ENCODE peak calls at places on chromosomes 3 and 15, in six cellular contexts. One of them, this sample, is unnamed.

GRCh38 chr15:77187751-77188464 is 117.0 kb upstream of the TSPAN3 start:
- DNase-seq in Panc1: no peak
- DNase-seq in heart left ventricle: peak
- DNase-seq in CD4-positive, alpha-beta T cell: no peak
- DNase-seq in tibial nerve: peak
- DNase-seq in colonic mucosa: peak
- DNase-seq in this sample: peak

GRCh38 chr3:66812126-66812525 is 186.0 kb upstream of the KBTBD8 start:
- DNase-seq in colonic mucosa: peak
- DNase-seq in tibial nerve: no peak
- DNase-seq in CD4-positive, alpha-beta T cell: no peak
- DNase-seq in heart left ventricle: no peak
- DNase-seq in Panc1: no peak
- DNase-seq in this sample: no peak

GRCh38 chr3:132629928-132630327 is 29.7 kb downstream of the ACAD11 start:
- DNase-seq in tibial nerve: no peak
- DNase-seq in CD4-positive, alpha-beta T cell: no peak
- DNase-seq in heart left ventricle: no peak
- DNase-seq in colonic mucosa: no peak
- DNase-seq in Panc1: no peak
- DNase-seq in this sample: no peak

GRCh38 chr15:77827860-77828259 is 195.1 kb upstream of the LINGO1 start:
- DNase-seq in colonic mucosa: no peak
- DNase-seq in CD4-positive, alpha-beta T cell: no peak
- DNase-seq in tibial nerve: no peak
- DNase-seq in Panc1: no peak
- DNase-seq in heart left ventricle: no peak
- DNase-seq in this sample: no peak

GRCh38 chr3:133996996-133997395 is 32.7 kb downstream of the SLCO2A1 start:
- DNase-seq in colonic mucosa: no peak
- DNase-seq in tibial nerve: no peak
- DNase-seq in Panc1: no peak
- DNase-seq in heart left ventricle: no peak
- DNase-seq in CD4-positive, alpha-beta T cell: no peak
- DNase-seq in this sample: no peak

GRCh38 chr3:127671523-127672428 is 976 bp upstream of the ABTB1 start:
- DNase-seq in tibial nerve: no peak
- DNase-seq in colonic mucosa: peak
- DNase-seq in heart left ventricle: no peak
- DNase-seq in Panc1: no peak
- DNase-seq in CD4-positive, alpha-beta T cell: peak
- DNase-seq in this sample: peak

GRCh38 chr15:45943255-45943654 is 308.4 kb downstream of the SQOR start:
- DNase-seq in CD4-positive, alpha-beta T cell: no peak
- DNase-seq in tibial nerve: no peak
- DNase-seq in Panc1: no peak
- DNase-seq in heart left ventricle: no peak
- DNase-seq in colonic mucosa: no peak
- DNase-seq in this sample: no peak

GRCh38 chr3:112390783-112391641 is 58.1 kb downstream of the CD200 start:
- DNase-seq in Panc1: no peak
- DNase-seq in CD4-positive, alpha-beta T cell: no peak
- DNase-seq in colonic mucosa: no peak
- DNase-seq in tibial nerve: no peak
- DNase-seq in heart left ventricle: no peak
- DNase-seq in this sample: no peak

GRCh38 chr15:101057841-101058407 is 138.8 kb downstream of the LRRK1 start:
- DNase-seq in colonic mucosa: peak
- DNase-seq in Panc1: no peak
- DNase-seq in heart left ventricle: no peak
- DNase-seq in tibial nerve: peak
- DNase-seq in CD4-positive, alpha-beta T cell: no peak
- DNase-seq in this sample: no peak

GRCh38 chr3:170417090-170417489 is 1.6 kb upstream of the CLDN11 start:
- DNase-seq in tibial nerve: no peak
- DNase-seq in colonic mucosa: no peak
- DNase-seq in Panc1: no peak
- DNase-seq in CD4-positive, alpha-beta T cell: no peak
- DNase-seq in heart left ventricle: no peak
- DNase-seq in this sample: no peak

GRCh38 chr3:37594873-37595783 is 266.6 kb upstream of the CTDSPL start:
- DNase-seq in heart left ventricle: no peak
- DNase-seq in CD4-positive, alpha-beta T cell: no peak
- DNase-seq in tibial nerve: no peak
- DNase-seq in Panc1: no peak
- DNase-seq in colonic mucosa: no peak
- DNase-seq in this sample: peak

GRCh38 chr3:118628704-118629341 is 405.8 kb downstream of the IGSF11 start:
- DNase-seq in CD4-positive, alpha-beta T cell: no peak
- DNase-seq in colonic mucosa: peak
- DNase-seq in tibial nerve: peak
- DNase-seq in heart left ventricle: peak
- DNase-seq in Panc1: peak
- DNase-seq in this sample: peak

GRCh38 chr3:38586546-38587520 is 62.7 kb downstream of the SCN5A start:
- DNase-seq in CD4-positive, alpha-beta T cell: no peak
- DNase-seq in Panc1: no peak
- DNase-seq in heart left ventricle: no peak
- DNase-seq in tibial nerve: no peak
- DNase-seq in colonic mucosa: no peak
- DNase-seq in this sample: no peak

GRCh38 chr15:100042558-100042957 is 299.2 kb downstream of the ADAMTS17 start:
- DNase-seq in tibial nerve: no peak
- DNase-seq in colonic mucosa: no peak
- DNase-seq in heart left ventricle: no peak
- DNase-seq in CD4-positive, alpha-beta T cell: no peak
- DNase-seq in Panc1: peak
- DNase-seq in this sample: no peak

GRCh38 chr3:149085828-149086231 is 503 bp downstream of the HLTF start:
- DNase-seq in CD4-positive, alpha-beta T cell: no peak
- DNase-seq in colonic mucosa: peak
- DNase-seq in Panc1: peak
- DNase-seq in heart left ventricle: no peak
- DNase-seq in tibial nerve: peak
- DNase-seq in this sample: no peak

GRCh38 chr3:59262076-59262498 is 212.3 kb upstream of the CFAP20DC start:
- DNase-seq in CD4-positive, alpha-beta T cell: no peak
- DNase-seq in heart left ventricle: no peak
- DNase-seq in Panc1: no peak
- DNase-seq in tibial nerve: no peak
- DNase-seq in colonic mucosa: no peak
- DNase-seq in this sample: no peak

GRCh38 chr3:55434789-55435188 is 52.3 kb downstream of the WNT5A start:
- DNase-seq in colonic mucosa: peak
- DNase-seq in heart left ventricle: no peak
- DNase-seq in CD4-positive, alpha-beta T cell: no peak
- DNase-seq in Panc1: peak
- DNase-seq in tibial nerve: no peak
- DNase-seq in this sample: peak

GRCh38 chr3:34361921-34362320 is 563.5 kb downstream of the PDCD6IP start:
- DNase-seq in Panc1: no peak
- DNase-seq in heart left ventricle: no peak
- DNase-seq in colonic mucosa: no peak
- DNase-seq in CD4-positive, alpha-beta T cell: no peak
- DNase-seq in tibial nerve: no peak
- DNase-seq in this sample: no peak

GRCh38 chr3:188259191-188259590 is 105.2 kb downstream of the LPP start:
- DNase-seq in heart left ventricle: no peak
- DNase-seq in tibial nerve: no peak
- DNase-seq in CD4-positive, alpha-beta T cell: no peak
- DNase-seq in Panc1: no peak
- DNase-seq in colonic mucosa: peak
- DNase-seq in this sample: no peak

GRCh38 chr15:72116680-72117447 is 1.1 kb downstream of the MYO9A start:
- DNase-seq in tibial nerve: peak
- DNase-seq in CD4-positive, alpha-beta T cell: no peak
- DNase-seq in Panc1: no peak
- DNase-seq in heart left ventricle: peak
- DNase-seq in colonic mucosa: no peak
- DNase-seq in this sample: peak

GRCh38 chr3:59812188-59812587 is 762.4 kb upstream of the CFAP20DC start:
- DNase-seq in CD4-positive, alpha-beta T cell: no peak
- DNase-seq in Panc1: no peak
- DNase-seq in tibial nerve: no peak
- DNase-seq in colonic mucosa: no peak
- DNase-seq in heart left ventricle: no peak
- DNase-seq in this sample: no peak

GRCh38 chr15:40190591-40190990 is 29.7 kb downstream of the BUB1B start:
- DNase-seq in heart left ventricle: no peak
- DNase-seq in CD4-positive, alpha-beta T cell: no peak
- DNase-seq in colonic mucosa: no peak
- DNase-seq in Panc1: peak
- DNase-seq in tibial nerve: no peak
- DNase-seq in this sample: no peak

GRCh38 chr3:139427283-139428060 is 38.0 kb upstream of the COPB2 start:
- DNase-seq in colonic mucosa: no peak
- DNase-seq in heart left ventricle: no peak
- DNase-seq in CD4-positive, alpha-beta T cell: no peak
- DNase-seq in tibial nerve: peak
- DNase-seq in Panc1: peak
- DNase-seq in this sample: no peak

GRCh38 chr3:55243686-55244085 is 243.4 kb downstream of the WNT5A start:
- DNase-seq in tibial nerve: no peak
- DNase-seq in CD4-positive, alpha-beta T cell: no peak
- DNase-seq in heart left ventricle: no peak
- DNase-seq in colonic mucosa: no peak
- DNase-seq in Panc1: no peak
- DNase-seq in this sample: no peak

DNA sequence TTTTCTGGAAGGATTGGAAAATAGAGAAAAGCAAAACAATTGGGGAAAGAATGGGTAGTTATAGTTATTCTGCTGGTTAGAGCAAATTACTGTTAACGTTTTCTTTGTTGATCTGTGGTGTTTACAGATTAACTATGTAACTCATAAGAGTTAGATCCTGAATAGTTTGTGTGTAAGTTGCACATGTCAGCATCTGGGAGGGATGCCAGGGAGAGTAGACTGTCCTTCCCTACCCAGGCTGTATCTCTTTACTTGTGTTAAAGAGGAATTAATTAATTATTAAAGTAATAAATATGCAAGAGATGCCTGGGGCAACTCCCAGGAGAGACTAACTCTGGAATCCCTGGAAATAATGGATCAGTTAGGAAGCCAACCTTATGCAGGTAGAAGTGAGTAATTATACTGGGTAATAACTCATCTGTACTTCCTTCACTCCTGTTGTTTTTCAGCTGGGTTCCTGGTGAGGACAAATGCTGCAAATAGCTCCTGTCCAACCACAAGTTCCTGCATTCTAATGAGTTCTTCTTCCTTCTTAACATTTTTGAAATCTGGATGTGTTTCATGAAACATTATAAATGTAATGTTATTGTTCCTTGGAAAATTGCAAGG is 18.9 kb downstream of the GHRL start:
- DNase-seq in heart left ventricle: no peak
- DNase-seq in Panc1: no peak
- DNase-seq in tibial nerve: no peak
- DNase-seq in colonic mucosa: no peak
- DNase-seq in CD4-positive, alpha-beta T cell: no peak
- DNase-seq in this sample: no peak
- H3K27ac ChIP-seq in heart left ventricle: peak
- H3K27ac ChIP-seq in Panc1: no peak
- H3K27ac ChIP-seq in tibial nerve: no peak
- H3K27ac ChIP-seq in colonic mucosa: no peak
- H3K27ac ChIP-seq in CD4-positive, alpha-beta T cell: no peak
- H3K27ac ChIP-seq in this sample: no peak

GRCh38 chr3:129483870-129484269 is 43.8 kb downstream of the IFT122 start:
- DNase-seq in Panc1: no peak
- DNase-seq in CD4-positive, alpha-beta T cell: no peak
- DNase-seq in heart left ventricle: no peak
- DNase-seq in tibial nerve: no peak
- DNase-seq in colonic mucosa: no peak
- DNase-seq in this sample: no peak

GRCh38 chr3:129486057-129487035 is 42.1 kb upstream of the RHO start:
- DNase-seq in heart left ventricle: peak
- DNase-seq in tibial nerve: no peak
- DNase-seq in colonic mucosa: no peak
- DNase-seq in Panc1: no peak
- DNase-seq in CD4-positive, alpha-beta T cell: no peak
- DNase-seq in this sample: no peak

GRCh38 chr3:129485681-129486056 is 42.8 kb upstream of the RHO start:
- DNase-seq in tibial nerve: peak
- DNase-seq in colonic mucosa: peak
- DNase-seq in CD4-positive, alpha-beta T cell: no peak
- DNase-seq in Panc1: no peak
- DNase-seq in heart left ventricle: peak
- DNase-seq in this sample: peak

GRCh38 chr3:129481783-129482332 is 41.8 kb downstream of the IFT122 start:
- DNase-seq in heart left ventricle: peak
- DNase-seq in colonic mucosa: no peak
- DNase-seq in CD4-positive, alpha-beta T cell: peak
- DNase-seq in tibial nerve: peak
- DNase-seq in Panc1: no peak
- DNase-seq in this sample: peak

DNA sequence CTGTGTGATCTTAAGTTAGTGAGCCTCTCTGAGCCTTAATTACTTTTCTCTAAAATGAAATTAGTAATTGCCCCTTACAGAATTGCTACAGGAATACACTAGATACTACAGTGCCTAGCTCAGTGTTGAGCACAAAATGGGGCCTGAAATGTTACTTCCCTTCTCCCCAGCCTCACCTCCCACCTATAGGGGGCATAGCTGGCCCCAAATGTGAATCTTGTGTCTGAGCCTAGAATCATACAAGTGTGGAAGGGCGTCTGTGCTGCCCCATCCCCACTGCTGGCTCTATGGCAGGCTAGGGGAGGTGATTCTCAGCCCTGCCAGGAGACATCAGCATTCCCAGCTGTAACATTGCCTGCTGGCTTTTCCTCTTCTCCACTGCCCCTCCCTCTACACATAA is 42.7 kb downstream of the IFT122 start:
- DNase-seq in Panc1: no peak
- DNase-seq in colonic mucosa: no peak
- DNase-seq in heart left ventricle: no peak
- DNase-seq in tibial nerve: no peak
- DNase-seq in CD4-positive, alpha-beta T cell: no peak
- DNase-seq in this sample: no peak
- H3K27ac ChIP-seq in Panc1: no peak
- H3K27ac ChIP-seq in colonic mucosa: no peak
- H3K27ac ChIP-seq in heart left ventricle: peak
- H3K27ac ChIP-seq in tibial nerve: peak
- H3K27ac ChIP-seq in CD4-positive, alpha-beta T cell: no peak
- H3K27ac ChIP-seq in this sample: no peak

DNA sequence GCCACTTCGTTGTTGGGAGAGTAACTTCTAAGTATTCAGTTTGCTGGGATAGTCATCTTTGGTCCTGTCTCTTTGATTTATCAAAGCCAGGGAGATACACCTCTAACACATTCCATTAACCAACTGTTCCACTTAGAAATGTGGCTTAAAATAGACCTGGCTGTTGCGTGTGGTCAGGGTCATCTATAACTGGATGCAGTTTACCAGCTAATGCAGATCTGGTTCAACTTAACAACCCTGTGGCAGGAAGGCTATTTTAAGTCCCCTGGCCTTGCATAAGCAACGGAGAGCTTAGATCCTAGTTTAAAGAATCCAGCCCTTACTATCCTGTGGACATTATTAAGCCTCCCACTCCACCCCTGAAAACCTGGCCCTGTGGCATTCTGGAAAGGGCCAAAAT is 28.1 kb upstream of the CAPN3 start:
- DNase-seq in Panc1: no peak
- DNase-seq in tibial nerve: no peak
- DNase-seq in CD4-positive, alpha-beta T cell: no peak
- DNase-seq in heart left ventricle: peak
- DNase-seq in colonic mucosa: no peak
- DNase-seq in this sample: no peak
- H3K27ac ChIP-seq in Panc1: no peak
- H3K27ac ChIP-seq in tibial nerve: no peak
- H3K27ac ChIP-seq in CD4-positive, alpha-beta T cell: no peak
- H3K27ac ChIP-seq in heart left ventricle: peak
- H3K27ac ChIP-seq in colonic mucosa: no peak
- H3K27ac ChIP-seq in this sample: no peak

GRCh38 chr15:68479870-68480269 is 47.9 kb upstream of the ITGA11 start:
- DNase-seq in tibial nerve: no peak
- DNase-seq in colonic mucosa: no peak
- DNase-seq in Panc1: no peak
- DNase-seq in heart left ventricle: no peak
- DNase-seq in CD4-positive, alpha-beta T cell: no peak
- DNase-seq in this sample: no peak
- H3K27ac ChIP-seq in tibial nerve: no peak
- H3K27ac ChIP-seq in colonic mucosa: peak
- H3K27ac ChIP-seq in Panc1: no peak
- H3K27ac ChIP-seq in heart left ventricle: peak
- H3K27ac ChIP-seq in CD4-positive, alpha-beta T cell: no peak
- H3K27ac ChIP-seq in this sample: no peak

This sample was measured in thyroid gland.